ENCODE peak calls at places on chromosomes 3 and 15, in ten cellular contexts. U, C, T, D, Z, S, J, L, Q and O are unnamed samples.
A peak's percentile ranks its signal among the peaks of the same experiment; 100 is the strongest.

GRCh38 chr15:45799508-45799907 is 164.7 kb downstream of the SQOR start:
- DNase-seq in Q (no peak), L (no peak), D (no peak), S (no peak), T (no peak), U (no peak), Z (no peak), C (no peak), J (no peak), O (no peak)

GRCh38 chr3:194368918-194369317 is 625 bp downstream of the LRRC15 start:
- DNase-seq in Q (no peak), S (no peak), L (no peak), C (no peak), J (no peak), D (no peak), U (no peak), T (no peak), Z (no peak), O (no peak)

GRCh38 chr3:16338999-16339398 is 74.0 kb downstream of the OXNAD1 start:
- DNase-seq in J (no peak), T (peak; percentile 87), U (no peak), C (no peak), Q (peak; percentile 39), S (no peak), D (peak; percentile 34), Z (no peak), L (no peak), O (no peak)

GRCh38 chr15:79644091-79644490 is 212.0 kb downstream of the MINAR1 start:
- DNase-seq in Z (no peak), C (no peak), U (no peak), T (peak; percentile 76), L (no peak), S (no peak), J (no peak), Q (no peak), D (no peak), O (no peak)

GRCh38 chr3:127408022-127408683 is 120.3 kb upstream of the PRR20G start:
- DNase-seq in D (no peak), L (no peak), Q (no peak), T (no peak), C (no peak), S (no peak), J (no peak), U (peak; percentile 8), Z (peak; percentile 9), O (no peak)

GRCh38 chr3:165210132-165210531 is 13.9 kb upstream of the SLITRK3 start:
- DNase-seq in S (no peak), C (no peak), J (no peak), L (no peak), Q (no peak), D (no peak), Z (no peak), T (no peak), U (no peak), O (no peak)

GRCh38 chr15:92636950-92637481 is 18.6 kb downstream of the FAM174B start:
- DNase-seq in L (peak; percentile 61), Z (peak; percentile 58), S (no peak), J (no peak), U (no peak), T (no peak), C (peak; percentile 96), D (no peak), Q (peak; percentile 87), O (no peak)

GRCh38 chr3:55477306-55478010 is 9.6 kb downstream of the WNT5A start:
- DNase-seq in Q (no peak), D (no peak), S (no peak), U (no peak), L (no peak), C (no peak), Z (no peak), T (peak; percentile 47), J (no peak), O (no peak)

GRCh38 chr15:98700501-98700900 is 52.2 kb downstream of the IGF1R start:
- DNase-seq in J (no peak), L (no peak), Z (no peak), Q (no peak), D (no peak), U (no peak), T (no peak), C (no peak), S (no peak), O (no peak)

GRCh38 chr3:4752201-4753072 is 226.8 kb upstream of the BHLHE40 start:
- DNase-seq in D (no peak), S (no peak), J (no peak), C (no peak), U (no peak), T (peak; percentile 80), Z (peak; percentile 75), L (no peak), Q (no peak), O (no peak)

GRCh38 chr15:67825880-67826716 is 789 bp downstream of the SKOR1 start:
- DNase-seq in C (peak; percentile 63), J (peak; percentile 52), U (no peak), T (no peak), S (no peak), Z (no peak), D (no peak), L (peak; percentile 69), Q (no peak), O (no peak)

GRCh38 chr3:110026421-110026820 is 689.1 kb upstream of the DPPA4 start:
- DNase-seq in Q (no peak), J (no peak), T (no peak), S (no peak), U (no peak), L (no peak), D (no peak), C (no peak), Z (no peak), O (no peak)

DNA sequence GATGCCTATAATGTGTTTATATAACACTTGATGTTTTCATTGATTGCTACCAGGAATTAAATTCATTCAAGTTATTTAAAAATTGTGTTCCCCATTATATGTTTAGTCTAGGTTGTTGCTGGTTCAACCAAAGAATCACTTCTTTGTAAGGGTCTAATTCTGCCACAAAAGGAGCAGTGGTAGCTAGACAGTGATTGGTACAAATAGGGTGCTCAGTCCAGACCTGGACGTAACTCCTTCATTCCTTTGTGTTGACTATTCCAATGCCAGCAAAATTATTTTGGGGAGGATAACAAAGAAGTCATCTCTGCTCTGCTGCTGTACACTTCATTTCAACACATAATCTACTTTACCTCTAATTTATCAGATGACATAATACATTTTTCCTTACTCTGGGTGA is 1.2 kb downstream of the CHMP2B start:
- DNase-seq in J (no peak), T (peak; percentile 59), Z (no peak), U (no peak), D (no peak), S (no peak), C (no peak), L (no peak), Q (no peak), O (no peak)
- H3K27ac ChIP-seq in J (no peak overlapping the region), T (no peak overlapping the region), Z (no peak overlapping the region), U (no peak overlapping the region), D (no peak overlapping the region), S (peak overlapping the region; percentile 98), C (no peak overlapping the region), L (no peak overlapping the region), Q (no peak overlapping the region), O (no peak overlapping the region)

GRCh38 chr3:52402706-52403270 is 42.1 kb downstream of the SEMA3G start:
- DNase-seq in Q (no peak), L (peak; percentile 50), C (peak; percentile 45), S (no peak), T (no peak), J (peak; percentile 42), U (no peak), Z (no peak), D (no peak), O (peak; percentile 6)

GRCh38 chr3:52401021-52401420 is 43.9 kb downstream of the SEMA3G start:
- DNase-seq in C (peak; percentile 28), S (no peak), D (no peak), Q (no peak), L (peak; percentile 67), Z (no peak), U (no peak), J (peak; percentile 28), T (no peak), O (peak; percentile 24)

GRCh38 chr3:52403271-52403841 is 41.5 kb downstream of the SEMA3G start:
- DNase-seq in Q (no peak), L (peak; percentile 71), U (no peak), S (no peak), T (no peak), Z (no peak), D (no peak), J (peak; percentile 39), C (peak; percentile 42), O (peak; percentile 45)

GRCh38 chr3:52401551-52401950 is 43.4 kb downstream of the SEMA3G start:
- DNase-seq in J (peak; percentile 23), Q (no peak), C (no peak), U (no peak), L (peak; percentile 32), Z (no peak), T (no peak), S (no peak), D (no peak), O (peak; percentile 13)

DNA sequence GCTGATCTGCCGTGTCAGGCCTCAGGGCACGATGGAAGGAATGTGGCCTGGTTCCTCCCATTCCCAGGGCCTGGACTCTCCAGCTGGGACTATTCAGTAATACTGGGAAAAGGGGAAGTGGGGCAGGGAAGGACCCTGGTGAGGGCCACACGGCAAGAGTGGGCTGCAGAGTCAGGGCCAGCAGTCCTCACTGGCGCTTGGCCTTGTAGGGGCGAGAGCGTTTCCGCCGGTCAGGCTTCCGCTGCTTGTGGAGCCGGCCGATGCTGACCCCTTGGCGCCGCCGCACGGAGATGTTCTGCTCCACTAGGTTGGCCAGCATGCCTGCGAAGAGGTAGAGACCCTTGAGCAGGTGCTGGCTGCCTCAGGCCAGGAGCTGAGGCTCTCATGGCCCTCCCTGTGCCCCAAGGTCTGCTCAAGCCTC is 42.8 kb downstream of the SEMA3G start:
- DNase-seq in J (peak; percentile 44), T (no peak), Q (no peak), C (peak; percentile 74), Z (no peak), D (no peak), U (no peak), S (no peak), L (peak; percentile 74), O (peak; percentile 51)
- H3K4me1 ChIP-seq in J (no peaks in the 10 kb centered on the region), T (no peaks in the 10 kb centered on the region), Q (no peaks in the 10 kb centered on the region), C (no peaks in the 10 kb centered on the region), Z (peaks cover 3% of the 10 kb centered on the region), D (no peaks in the 10 kb centered on the region), U (peaks cover 7% of the 10 kb centered on the region), S (peaks cover 39% of the 10 kb centered on the region), L (no peaks in the 10 kb centered on the region), O (no peaks in the 10 kb centered on the region)

GRCh38 chr15:53412542-53412941 is 346.9 kb downstream of the WDR72 start:
- DNase-seq in L (no peak), Z (no peak), S (no peak), C (no peak), D (no peak), U (no peak), J (no peak), T (no peak), Q (no peak), O (no peak)
- H3K27ac ChIP-seq in L (no peak overlapping the region), Z (no peak overlapping the region), S (no peak overlapping the region), C (no peak overlapping the region), D (no peak overlapping the region), U (no peak overlapping the region), J (no peak overlapping the region), T (no peak overlapping the region), Q (no peak overlapping the region), O (no peak overlapping the region)

GRCh38 chr15:41915203-41915994 is 21.5 kb upstream of the SPTBN5 start:
- DNase-seq in U (no peak), T (no peak), L (peak; percentile 5), J (no peak), Q (no peak), D (no peak), C (no peak), Z (no peak), S (no peak), O (no peak)
- H3K4me1 ChIP-seq in U (peaks cover 45% of the 10 kb centered on the region), T (peaks cover 34% of the 10 kb centered on the region), L (no peaks in the 10 kb centered on the region), J (peaks cover 38% of the 10 kb centered on the region), Q (peaks cover 24% of the 10 kb centered on the region), D (no peaks in the 10 kb centered on the region), C (peaks cover 39% of the 10 kb centered on the region), Z (no peaks in the 10 kb centered on the region), S (peaks cover 15% of the 10 kb centered on the region), O (peaks cover 15% of the 10 kb centered on the region)